ENCODE peak calls at places on chromosomes 6 and 20, in ten cellular contexts. C is brain microvascular endothelial cell; Q is cardiac fibroblast; N is lower lobe of right lung; G is epithelial cell of esophagus; R is DND-41; M is AG10803; U is CD8-positive, alpha-beta T cell; W is AG04449; F is left lung. J is an unnamed sample.

GRCh38 chr20:48374986-48375715 is 452.6 kb downstream of the PREX1 start:
- DNase-seq in F (no peak), C (no peak), G (no peak), R (no peak), Q (no peak), N (no peak), M (no peak), U (no peak), W (no peak), J (no peak)

GRCh38 chr6:108633436-108633835 is 72.7 kb downstream of the FOXO3 start:
- DNase-seq in R (no peak), N (no peak), F (no peak), C (no peak), G (no peak), W (no peak), U (no peak), Q (peak; percentile 41), M (no peak), J (no peak)

GRCh38 chr6:114346451-114346850 is 3.6 kb upstream of the HS3ST5 start:
- DNase-seq in W (no peak), R (no peak), M (no peak), C (no peak), U (no peak), G (peak; percentile 4), Q (no peak), F (no peak), N (no peak), J (no peak)

GRCh38 chr6:46410330-46410953 is 80.8 kb downstream of the RCAN2 start:
- DNase-seq in Q (peak; percentile 74), N (no peak), G (peak; percentile 45), C (peak; percentile 24), W (no peak), M (peak; percentile 68), F (no peak), U (no peak), R (peak; percentile 23), J (peak; percentile 10)

GRCh38 chr6:145968051-145968450 is 3.9 kb upstream of the SHPRH start:
- DNase-seq in M (no peak), U (no peak), N (no peak), G (no peak), C (no peak), W (no peak), F (no peak), Q (no peak), R (no peak), J (no peak)

GRCh38 chr6:72522735-72523141 is 99.1 kb upstream of the KCNQ5 start:
- DNase-seq in N (no peak), M (no peak), R (peak; percentile 18), C (no peak), G (peak; percentile 11), F (no peak), Q (no peak), W (no peak), U (no peak), J (no peak)

GRCh38 chr20:35669221-35669620 is 4.5 kb upstream of the CPNE1 start:
- DNase-seq in M (no peak), Q (no peak), G (no peak), F (no peak), C (no peak), R (peak; percentile 2), W (no peak), N (no peak), U (no peak), J (no peak)

GRCh38 chr6:131867744-131868143 is 59.9 kb downstream of the ENPP1 start:
- DNase-seq in G (no peak), M (peak; percentile 71), R (no peak), C (peak; percentile 38), F (no peak), N (no peak), W (no peak), Q (peak; percentile 7), U (no peak), J (no peak)

GRCh38 chr20:17661121-17661744 is 20.8 kb downstream of the RRBP1 start:
- DNase-seq in C (no peak), M (peak; percentile 92), G (no peak), R (no peak), W (no peak), N (no peak), U (no peak), Q (peak; percentile 83), F (no peak), J (no peak)

GRCh38 chr20:58004146-58004545 is 224.3 kb downstream of the ANKRD60 start:
- DNase-seq in R (no peak), F (no peak), Q (no peak), M (no peak), W (no peak), N (no peak), C (no peak), U (no peak), G (no peak), J (no peak)

GRCh38 chr6:80439721-80440488 is 333.4 kb downstream of the BCKDHB start:
- DNase-seq in M (no peak), G (peak; percentile 78), R (no peak), W (no peak), C (no peak), U (no peak), Q (no peak), N (no peak), F (no peak), J (no peak)

GRCh38 chr6:100595456-100595855 is 130.7 kb upstream of the SIM1 start:
- DNase-seq in Q (no peak), W (no peak), C (no peak), N (no peak), R (no peak), G (no peak), F (no peak), U (no peak), M (no peak), J (no peak)

GRCh38 chr20:21808863-21809664 is 103.6 kb downstream of the PAX1 start:
- DNase-seq in R (peak; percentile 26), Q (no peak), W (no peak), M (no peak), G (no peak), N (peak; percentile 70), C (no peak), U (no peak), F (peak; percentile 92), J (no peak)

GRCh38 chr20:21798384-21798783 is 92.9 kb downstream of the PAX1 start:
- DNase-seq in G (no peak), F (no peak), U (no peak), W (no peak), R (no peak), Q (no peak), N (no peak), M (no peak), C (no peak), J (no peak)

GRCh38 chr20:49482173-49482572 is 295 bp downstream of the KCNB1 start:
- DNase-seq in R (no peak), Q (no peak), C (no peak), M (no peak), G (no peak), U (no peak), F (no peak), W (no peak), N (no peak), J (no peak)

GRCh38 chr6:82129814-82130213 is 117.7 kb downstream of the IBTK start:
- DNase-seq in G (peak; percentile 9), Q (no peak), C (no peak), M (no peak), N (no peak), W (no peak), F (no peak), R (no peak), U (no peak), J (no peak)

GRCh38 chr6:4973972-4974885 is 29.6 kb downstream of the RPP40 start:
- DNase-seq in N (no peak), C (peak; percentile 16), Q (peak; percentile 54), M (peak; percentile 65), U (no peak), F (no peak), W (no peak), G (peak; percentile 23), R (no peak), J (peak; percentile 25)

GRCh38 chr6:19712012-19712688 is 125.0 kb upstream of the ID4 start:
- DNase-seq in M (no peak), W (no peak), F (no peak), R (no peak), N (no peak), Q (no peak), G (no peak), U (no peak), C (no peak), J (no peak)

GRCh38 chr6:84773133-84773430 is 8.7 kb upstream of the TBX18 start:
- DNase-seq in M (no peak), N (no peak), W (no peak), G (no peak), R (no peak), U (no peak), C (no peak), F (no peak), Q (no peak), J (no peak)

GRCh38 chr20:1897486-1897885 is 2.3 kb downstream of the SIRPA start:
- DNase-seq in U (no peak), Q (peak; percentile 46), F (no peak), C (no peak), G (peak; percentile 54), M (no peak), R (no peak), N (no peak), W (no peak), J (no peak)
- H3K4me3 ChIP-seq in U (no peak overlapping the region), Q (no peak overlapping the region), F (no peak overlapping the region), C (no peak overlapping the region), G (no peak overlapping the region), M (peak overlapping the region; percentile 88), R (no peak overlapping the region), N (peak overlapping the region; percentile 65), W (no peak overlapping the region), J (no peak overlapping the region)

GRCh38 chr6:41560440-41561192 is 14.4 kb downstream of the FOXP4 start:
- DNase-seq in M (peak; percentile 36), R (peak; percentile 95), U (peak; percentile 80), C (no peak), F (peak; percentile 88), N (peak; percentile 67), W (no peak), G (no peak), Q (peak; percentile 51), J (no peak)
- H3K4me3 ChIP-seq in M (peak overlapping the region; percentile 59), R (peak overlapping the region; percentile 70), U (peak overlapping the region; percentile 49), C (peak overlapping the region; percentile 35), F (peak overlapping the region; percentile 19), N (peak overlapping the region; percentile 54), W (peak overlapping the region; percentile 46), G (peak overlapping the region; percentile 14), Q (peak overlapping the region; percentile 47), J (peak overlapping the region; percentile 46)

DNA sequence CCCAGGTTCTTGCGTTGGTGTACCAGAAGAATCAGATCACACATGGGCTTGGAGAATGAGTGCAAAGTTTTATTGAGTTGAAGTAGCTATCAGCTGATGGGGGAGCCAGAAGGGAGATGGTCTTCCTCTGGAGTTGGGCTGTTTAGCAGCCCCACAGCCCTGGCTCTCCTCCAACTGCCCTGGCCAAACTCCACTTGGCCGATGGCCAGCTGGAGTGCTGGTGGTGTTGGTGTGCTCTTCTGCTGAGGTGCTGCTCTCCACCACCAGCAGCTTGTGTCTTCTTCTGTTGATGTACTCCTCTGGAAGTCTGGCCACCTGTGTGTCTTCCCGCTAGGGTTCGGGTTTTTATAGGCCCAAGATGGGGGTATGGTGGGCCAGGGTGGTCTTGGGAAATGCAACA is 172.9 kb downstream of the TINAG start:
- DNase-seq in Q (no peak), M (no peak), G (no peak), F (no peak), U (no peak), C (no peak), W (no peak), R (no peak), N (no peak), J (no peak)
- H3K4me3 ChIP-seq in Q (no peak overlapping the region), M (no peak overlapping the region), G (no peak overlapping the region), F (no peak overlapping the region), U (no peak overlapping the region), C (no peak overlapping the region), W (no peak overlapping the region), R (no peak overlapping the region), N (no peak overlapping the region), J (no peak overlapping the region)

GRCh38 chr20:3798405-3798768 is 2.3 kb downstream of the CDC25B start:
- DNase-seq in N (peak; percentile 44), C (no peak), Q (no peak), M (no peak), R (no peak), F (no peak), U (no peak), G (no peak), W (no peak), J (no peak)
- H3K4me3 ChIP-seq in N (peak overlapping the region; percentile 79), C (no peak overlapping the region), Q (peak overlapping the region; percentile 77), M (peak overlapping the region; percentile 85), R (no peak overlapping the region), F (no peak overlapping the region), U (peak overlapping the region; percentile 66), G (no peak overlapping the region), W (peak overlapping the region; percentile 25), J (peak overlapping the region; percentile 67)